ENCODE peak calls at places on chromosomes 1 and 21, in five cellular contexts. G is AG09309, Q is foreskin keratinocyte, W is KG1, Y is NCI-H1105 treated with DMSO at 0.1 percent for 48 hours. F is an unnamed sample.

GRCh38 chr1:29824478-29825273 is 588.4 kb downstream of the PTPRU start:
- DNase-seq in G (no peak), Q (no peak), W (no peak), Y (no peak), F (no peak)

GRCh38 chr1:172699111-172699510 is 40.2 kb downstream of the FASLG start:
- DNase-seq in G (no peak), Q (peak), W (peak), Y (no peak), F (no peak)

GRCh38 chr1:13801711-13802486 is 101.9 kb downstream of the PRDM2 start:
- DNase-seq in G (no peak), Q (no peak), W (no peak), Y (no peak), F (no peak)

GRCh38 chr1:20486457-20487235 is 636 bp upstream of the CAMK2N1 start:
- DNase-seq in G (no peak), Q (no peak), W (no peak), Y (peak), F (no peak)

GRCh38 chr21:39036581-39036980 is 146.7 kb downstream of the PSMG1 start:
- DNase-seq in G (no peak), Q (no peak), W (no peak), Y (no peak), F (no peak)

GRCh38 chr1:51019811-51020210 is 49.8 kb downstream of the CDKN2C start:
- DNase-seq in G (peak), Q (no peak), W (no peak), Y (no peak), F (peak)

GRCh38 chr1:205373022-205373421 is 16.3 kb upstream of the KLHDC8A start:
- DNase-seq in G (no peak), Q (no peak), W (no peak), Y (no peak), F (no peak)

GRCh38 chr21:37622755-37623543 is 256.4 kb downstream of the DYRK1A start:
- DNase-seq in G (no peak), Q (no peak), W (no peak), Y (no peak), F (no peak)

GRCh38 chr1:160097196-160097910 is 1.1 kb downstream of the IGSF8 start:
- DNase-seq in G (no peak), Q (no peak), W (no peak), Y (no peak), F (no peak)

GRCh38 chr1:94039514-94039870 is 81.5 kb downstream of the ABCA4 start:
- DNase-seq in G (no peak), Q (no peak), W (peak), Y (peak), F (peak)

GRCh38 chr1:56709269-56709880 is 64.3 kb downstream of the PRKAA2 start:
- DNase-seq in G (peak), Q (no peak), W (peak), Y (peak), F (peak)

GRCh38 chr21:44872568-44873355 is 728 bp downstream of the PTTG1IP start:
- DNase-seq in G (no peak), Q (no peak), W (no peak), Y (peak), F (no peak)

GRCh38 chr21:38289697-38290096 is 32.9 kb downstream of the KCNJ15 start:
- DNase-seq in G (peak), Q (peak), W (peak), Y (no peak), F (no peak)

GRCh38 chr21:34113842-34114241 is 40.5 kb downstream of the MRPS6 start:
- DNase-seq in G (no peak), Q (no peak), W (no peak), Y (no peak), F (no peak)

F was measured in SK-N-MC.